ENCODE peak calls at places on chromosomes 7 and 10, in six cellular contexts. One of them, this sample, is unnamed.

GRCh38 chr7:155490697-155491628 is 33.0 kb downstream of the EN2 start:
- DNase-seq in heart left ventricle: peak; percentile 68
- DNase-seq in astrocyte of the spinal cord: no peak
- DNase-seq in PC-3: no peak
- DNase-seq in A549: no peak
- DNase-seq in fibroblast of pulmonary artery: no peak
- DNase-seq in this sample: no peak

GRCh38 chr7:81682873-81683272 is 87.0 kb downstream of the HGF start:
- DNase-seq in heart left ventricle: no peak
- DNase-seq in fibroblast of pulmonary artery: no peak
- DNase-seq in PC-3: no peak
- DNase-seq in astrocyte of the spinal cord: no peak
- DNase-seq in A549: no peak
- DNase-seq in this sample: no peak

GRCh38 chr10:103049237-103049636 is 131.1 kb downstream of the CNNM2 start:
- DNase-seq in PC-3: no peak
- DNase-seq in astrocyte of the spinal cord: no peak
- DNase-seq in A549: no peak
- DNase-seq in heart left ventricle: no peak
- DNase-seq in fibroblast of pulmonary artery: no peak
- DNase-seq in this sample: no peak

GRCh38 chr10:125407000-125407502 is 246.7 kb upstream of the CTBP2 start:
- DNase-seq in astrocyte of the spinal cord: peak; percentile 45
- DNase-seq in heart left ventricle: no peak
- DNase-seq in PC-3: peak; percentile 91
- DNase-seq in fibroblast of pulmonary artery: no peak
- DNase-seq in A549: peak; percentile 57
- DNase-seq in this sample: peak; percentile 98

GRCh38 chr10:90977855-90978486 is 57.1 kb upstream of the ANKRD1 start:
- DNase-seq in astrocyte of the spinal cord: no peak
- DNase-seq in heart left ventricle: no peak
- DNase-seq in fibroblast of pulmonary artery: no peak
- DNase-seq in A549: no peak
- DNase-seq in PC-3: no peak
- DNase-seq in this sample: no peak

GRCh38 chr10:85611746-85612377 is 754.7 kb downstream of the GRID1 start:
- DNase-seq in PC-3: no peak
- DNase-seq in A549: no peak
- DNase-seq in astrocyte of the spinal cord: no peak
- DNase-seq in heart left ventricle: no peak
- DNase-seq in fibroblast of pulmonary artery: no peak
- DNase-seq in this sample: no peak

GRCh38 chr10:77251297-77252013 is 386.2 kb downstream of the KCNMA1 start:
- DNase-seq in PC-3: peak; percentile 92
- DNase-seq in astrocyte of the spinal cord: peak; percentile 55
- DNase-seq in fibroblast of pulmonary artery: peak; percentile 42
- DNase-seq in heart left ventricle: no peak
- DNase-seq in A549: peak; percentile 64
- DNase-seq in this sample: peak; percentile 56

GRCh38 chr7:123051916-123052315 is 56.4 kb upstream of the TAS2R16 start:
- DNase-seq in astrocyte of the spinal cord: peak; percentile 69
- DNase-seq in PC-3: no peak
- DNase-seq in A549: no peak
- DNase-seq in fibroblast of pulmonary artery: peak; percentile 25
- DNase-seq in heart left ventricle: no peak
- DNase-seq in this sample: no peak

GRCh38 chr7:100946766-100947365 is 2.5 kb upstream of the MUC3A start:
- DNase-seq in fibroblast of pulmonary artery: no peak
- DNase-seq in astrocyte of the spinal cord: no peak
- DNase-seq in heart left ventricle: peak; percentile 63
- DNase-seq in PC-3: no peak
- DNase-seq in A549: no peak
- DNase-seq in this sample: no peak

GRCh38 chr7:151825711-151826110 is 51.2 kb downstream of the PRKAG2 start:
- DNase-seq in heart left ventricle: no peak
- DNase-seq in A549: no peak
- DNase-seq in fibroblast of pulmonary artery: no peak
- DNase-seq in astrocyte of the spinal cord: no peak
- DNase-seq in PC-3: no peak
- DNase-seq in this sample: no peak

GRCh38 chr7:127667017-127667670 is 15.2 kb downstream of the SND1 start:
- DNase-seq in fibroblast of pulmonary artery: peak; percentile 52
- DNase-seq in heart left ventricle: no peak
- DNase-seq in PC-3: peak; percentile 88
- DNase-seq in A549: peak; percentile 8
- DNase-seq in astrocyte of the spinal cord: peak; percentile 60
- DNase-seq in this sample: peak; percentile 77

GRCh38 chr7:138565451-138566114 is 105.5 kb downstream of the TRIM24 start:
- DNase-seq in astrocyte of the spinal cord: peak; percentile 22
- DNase-seq in PC-3: no peak
- DNase-seq in heart left ventricle: no peak
- DNase-seq in fibroblast of pulmonary artery: peak; percentile 95
- DNase-seq in A549: peak; percentile 63
- DNase-seq in this sample: peak; percentile 82

GRCh38 chr10:74755273-74755672 is 71.1 kb upstream of the KAT6B start:
- DNase-seq in PC-3: no peak
- DNase-seq in astrocyte of the spinal cord: no peak
- DNase-seq in heart left ventricle: no peak
- DNase-seq in fibroblast of pulmonary artery: no peak
- DNase-seq in A549: no peak
- DNase-seq in this sample: no peak

GRCh38 chr10:96367470-96367869 is 8.7 kb upstream of the OPALIN start:
- DNase-seq in heart left ventricle: no peak
- DNase-seq in astrocyte of the spinal cord: no peak
- DNase-seq in A549: no peak
- DNase-seq in PC-3: no peak
- DNase-seq in fibroblast of pulmonary artery: no peak
- DNase-seq in this sample: no peak

GRCh38 chr10:43437141-43437860 is 390 bp downstream of the ZNF487 start:
- DNase-seq in A549: peak; percentile 34
- DNase-seq in fibroblast of pulmonary artery: no peak
- DNase-seq in heart left ventricle: peak; percentile 45
- DNase-seq in astrocyte of the spinal cord: peak; percentile 22
- DNase-seq in PC-3: peak; percentile 12
- DNase-seq in this sample: no peak

GRCh38 chr7:415646-416525 is 103.8 kb downstream of the PDGFA start:
- DNase-seq in PC-3: no peak
- DNase-seq in fibroblast of pulmonary artery: no peak
- DNase-seq in A549: no peak
- DNase-seq in astrocyte of the spinal cord: no peak
- DNase-seq in heart left ventricle: no peak
- DNase-seq in this sample: no peak

GRCh38 chr10:118793545-118793944 is 38.8 kb upstream of the CACUL1 start:
- DNase-seq in heart left ventricle: peak; percentile 37
- DNase-seq in fibroblast of pulmonary artery: no peak
- DNase-seq in A549: peak; percentile 17
- DNase-seq in PC-3: no peak
- DNase-seq in astrocyte of the spinal cord: no peak
- DNase-seq in this sample: peak; percentile 64
- TF ChIP-seq CTCF in heart left ventricle: no peak
- TF ChIP-seq CTCF in fibroblast of pulmonary artery: no peak
- TF ChIP-seq CTCF in A549: no peak
- TF ChIP-seq CTCF in PC-3: no peak
- TF ChIP-seq CTCF in astrocyte of the spinal cord: no peak
- TF ChIP-seq CTCF in this sample: no peak

GRCh38 chr7:76390092-76390491 is 19.4 kb downstream of the SSC4D start:
- DNase-seq in heart left ventricle: no peak
- DNase-seq in fibroblast of pulmonary artery: no peak
- DNase-seq in A549: no peak
- DNase-seq in astrocyte of the spinal cord: no peak
- DNase-seq in PC-3: no peak
- DNase-seq in this sample: no peak

GRCh38 chr7:76393116-76394031 is 16.1 kb downstream of the SSC4D start:
- DNase-seq in A549: peak; percentile 91
- DNase-seq in astrocyte of the spinal cord: peak; percentile 83
- DNase-seq in fibroblast of pulmonary artery: peak; percentile 86
- DNase-seq in heart left ventricle: peak; percentile 97
- DNase-seq in PC-3: peak; percentile 93
- DNase-seq in this sample: peak; percentile 77

GRCh38 chr7:76396039-76396732 is 13.3 kb downstream of the SSC4D start:
- DNase-seq in heart left ventricle: no peak
- DNase-seq in fibroblast of pulmonary artery: no peak
- DNase-seq in PC-3: no peak
- DNase-seq in astrocyte of the spinal cord: no peak
- DNase-seq in A549: peak; percentile 60
- DNase-seq in this sample: no peak

GRCh38 chr7:76394962-76395361 is 14.5 kb downstream of the SSC4D start:
- DNase-seq in PC-3: no peak
- DNase-seq in heart left ventricle: no peak
- DNase-seq in fibroblast of pulmonary artery: no peak
- DNase-seq in astrocyte of the spinal cord: no peak
- DNase-seq in A549: no peak
- DNase-seq in this sample: no peak

DNA sequence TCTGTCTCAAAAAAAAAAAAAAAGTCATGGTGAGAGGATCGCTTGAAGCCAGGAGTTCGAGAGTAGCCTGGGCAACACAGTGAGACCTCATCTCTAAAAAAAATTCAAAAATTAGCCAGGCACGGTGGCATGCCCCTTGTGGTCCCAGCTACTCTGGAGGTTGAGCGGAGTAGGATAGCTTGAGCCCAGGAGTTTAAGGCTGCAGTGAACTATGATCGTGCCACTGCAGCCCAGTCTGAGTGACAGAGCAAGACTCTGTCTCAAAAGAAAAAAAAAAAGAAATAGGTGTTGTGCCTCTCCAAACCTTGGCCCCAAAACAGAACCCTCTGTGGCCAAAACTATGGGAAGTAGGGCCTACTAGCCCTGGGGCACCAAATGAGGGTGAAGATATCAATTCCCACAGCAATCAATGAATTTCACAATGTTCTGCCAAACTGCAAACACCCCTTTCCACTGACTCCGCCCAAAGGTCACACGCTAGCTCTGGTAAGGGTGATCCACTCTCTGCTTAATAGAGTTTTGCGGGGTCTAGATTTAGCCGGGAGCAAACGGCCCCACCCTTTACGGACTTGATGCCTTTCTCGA is 16.9 kb downstream of the SSC4D start:
- DNase-seq in astrocyte of the spinal cord: no peak
- DNase-seq in PC-3: no peak
- DNase-seq in A549: no peak
- DNase-seq in heart left ventricle: no peak
- DNase-seq in fibroblast of pulmonary artery: no peak
- DNase-seq in this sample: no peak
- H3K4me3 ChIP-seq in astrocyte of the spinal cord: peak overlapping the region; percentile 27
- H3K4me3 ChIP-seq in PC-3: peak overlapping the region; percentile 74
- H3K4me3 ChIP-seq in A549: peak overlapping the region; percentile 22
- H3K4me3 ChIP-seq in heart left ventricle: peak overlapping the region; percentile 73
- H3K4me3 ChIP-seq in fibroblast of pulmonary artery: peak overlapping the region; percentile 36
- H3K4me3 ChIP-seq in this sample: peak overlapping the region; percentile 53

GRCh38 chr7:23603632-23604295 is 6.6 kb downstream of the CCDC126 start:
- DNase-seq in PC-3: no peak
- DNase-seq in astrocyte of the spinal cord: no peak
- DNase-seq in fibroblast of pulmonary artery: no peak
- DNase-seq in A549: no peak
- DNase-seq in heart left ventricle: no peak
- DNase-seq in this sample: no peak
- TF ChIP-seq CTCF in PC-3: no peak
- TF ChIP-seq CTCF in astrocyte of the spinal cord: no peak
- TF ChIP-seq CTCF in fibroblast of pulmonary artery: no peak
- TF ChIP-seq CTCF in A549: no peak
- TF ChIP-seq CTCF in heart left ventricle: no peak
- TF ChIP-seq CTCF in this sample: no peak

DNA sequence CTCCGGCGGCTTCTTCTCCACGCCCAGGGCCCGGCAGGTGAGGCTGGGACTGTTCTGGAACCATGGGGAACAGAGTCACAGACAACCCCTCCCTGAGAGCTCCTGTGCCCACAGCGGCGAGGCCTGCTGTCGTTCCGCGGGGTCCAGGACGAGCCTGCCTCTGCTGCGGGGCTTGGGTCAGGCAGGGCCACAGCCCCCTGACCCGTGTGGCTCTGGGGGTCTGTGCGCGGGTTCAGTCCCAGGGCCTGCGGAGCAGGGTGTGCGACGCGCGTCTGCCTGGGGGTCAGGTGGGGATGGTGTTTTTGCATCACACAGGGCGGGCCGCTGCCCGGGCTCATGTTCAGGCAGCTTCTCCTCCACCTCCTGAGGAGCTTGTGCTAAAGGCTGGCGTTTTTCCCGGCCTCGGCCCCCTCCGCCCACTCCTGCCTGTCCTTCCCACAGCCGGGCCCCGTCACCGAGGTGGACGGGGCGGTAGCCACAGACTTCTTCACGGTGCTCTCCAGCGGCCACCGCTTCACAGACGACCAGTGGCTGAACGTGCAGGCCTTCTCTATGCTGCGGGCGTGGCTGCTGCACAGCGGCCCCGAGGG is 8.4 kb downstream of the AP5Z1 start:
- DNase-seq in fibroblast of pulmonary artery: no peak
- DNase-seq in PC-3: no peak
- DNase-seq in astrocyte of the spinal cord: no peak
- DNase-seq in heart left ventricle: no peak
- DNase-seq in A549: no peak
- DNase-seq in this sample: no peak
- H3K4me3 ChIP-seq in fibroblast of pulmonary artery: no peak overlapping the region
- H3K4me3 ChIP-seq in PC-3: no peak overlapping the region
- H3K4me3 ChIP-seq in astrocyte of the spinal cord: no peak overlapping the region
- H3K4me3 ChIP-seq in heart left ventricle: no peak overlapping the region
- H3K4me3 ChIP-seq in A549: no peak overlapping the region
- H3K4me3 ChIP-seq in this sample: no peak overlapping the region

DNA sequence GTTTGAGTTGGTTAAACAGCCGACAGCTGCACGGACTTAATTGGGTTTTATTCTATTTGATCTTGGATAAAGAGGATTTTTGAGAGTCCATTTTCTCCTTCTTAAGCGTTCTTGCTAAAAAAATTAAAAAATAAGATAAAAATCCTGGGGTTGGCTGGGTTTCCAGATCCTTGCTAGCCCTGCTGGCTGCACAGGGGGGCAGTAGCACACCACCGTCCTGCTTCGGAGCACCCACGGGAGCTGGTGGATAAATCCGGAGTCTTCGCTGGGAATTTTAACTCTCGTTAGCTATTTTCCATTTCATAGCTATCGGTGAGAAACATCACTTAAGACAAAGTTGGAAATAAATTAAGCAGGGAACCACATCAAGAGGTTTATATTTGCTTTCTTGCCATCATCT is 792.1 kb downstream of the TYW1 start:
- DNase-seq in heart left ventricle: no peak
- DNase-seq in PC-3: no peak
- DNase-seq in A549: peak; percentile 11
- DNase-seq in fibroblast of pulmonary artery: peak; percentile 9
- DNase-seq in astrocyte of the spinal cord: no peak
- DNase-seq in this sample: no peak
- TF ChIP-seq CTCF in heart left ventricle: no peak
- TF ChIP-seq CTCF in PC-3: no peak
- TF ChIP-seq CTCF in A549: peak; percentile 47
- TF ChIP-seq CTCF in fibroblast of pulmonary artery: peak; percentile 11
- TF ChIP-seq CTCF in astrocyte of the spinal cord: no peak
- TF ChIP-seq CTCF in this sample: no peak

This sample was measured in epithelial cell of esophagus.